ENCODE peak calls at places on chromosomes 12 and 14, in seven cellular contexts. E is B cell, F is small intestine, W is mesothelial cell of epicardium, G is right atrium auricular region, S is A549, O is cardiac fibroblast. Y is an unnamed sample.

GRCh38 chr12:14356147-14356546 is 9.3 kb upstream of the ATF7IP start:
- DNase-seq in G (no peak), S (no peak), W (no peak), F (peak; percentile 74), E (no peak), O (no peak), Y (no peak)

GRCh38 chr14:95889236-95889979 is 12.8 kb downstream of the TUNAR start:
- DNase-seq in O (no peak), W (no peak), G (no peak), S (no peak), F (no peak), E (peak; percentile 40), Y (no peak)

GRCh38 chr12:93378373-93379310 is 917 bp downstream of the NUDT4 start:
- DNase-seq in S (peak; percentile 85), W (peak; percentile 58), F (peak; percentile 52), E (peak; percentile 75), O (peak; percentile 75), G (peak; percentile 62), Y (peak; percentile 84)

GRCh38 chr14:68377459-68377858 is 415.4 kb downstream of the ZFP36L1 start:
- DNase-seq in O (peak; percentile 60), F (peak; percentile 59), E (no peak), W (no peak), G (peak; percentile 78), S (no peak), Y (peak; percentile 63)

GRCh38 chr14:73763396-73763795 is 49.2 kb upstream of the PNMA1 start:
- DNase-seq in O (no peak), W (no peak), E (no peak), G (no peak), F (no peak), S (no peak), Y (no peak)

GRCh38 chr12:114976361-114976760 is 292.4 kb upstream of the TBX3 start:
- DNase-seq in E (no peak), O (no peak), S (no peak), G (no peak), F (no peak), W (no peak), Y (no peak)

GRCh38 chr14:104104006-104104901 is 18.8 kb downstream of the ASPG start:
- DNase-seq in G (no peak), F (no peak), W (no peak), E (no peak), O (no peak), S (no peak), Y (no peak)

GRCh38 chr14:32203928-32204357 is 874 bp upstream of the RNU6-8 start:
- DNase-seq in S (no peak), W (no peak), E (no peak), O (no peak), F (peak; percentile 39), G (no peak), Y (peak; percentile 8)

GRCh38 chr14:38098074-38098846 is 109.4 kb upstream of the SSTR1 start:
- DNase-seq in W (no peak), G (no peak), E (no peak), S (no peak), O (peak; percentile 72), F (no peak), Y (peak; percentile 78)

GRCh38 chr12:107484219-107484618 is 201.4 kb upstream of the PWP1 start:
- DNase-seq in S (no peak), O (no peak), G (no peak), E (no peak), F (peak; percentile 81), W (no peak), Y (no peak)

GRCh38 chr12:14843425-14843887 is at the start of gene ART4:
- DNase-seq in S (no peak), G (peak; percentile 77), O (no peak), W (no peak), F (no peak), E (no peak), Y (no peak)